ENCODE peak calls at places on chromosomes 2 and 18, in six cellular contexts. D, C, V, J, S and W are unnamed samples.
A peak's percentile ranks its signal among the peaks of the same experiment; 100 is the strongest.

GRCh38 chr2:96800762-96801463 is 15.2 kb upstream of the CNNM3 start:
- DNase-seq in D (peak; percentile 89), C (peak; percentile 62), V (peak; percentile 77), J (peak; percentile 75), S (peak; percentile 83), W (no peak)

GRCh38 chr2:1626271-1626681 is 118.0 kb downstream of the PXDN start:
- DNase-seq in D (no peak), C (no peak), V (no peak), J (peak; percentile 32), S (no peak), W (no peak)

GRCh38 chr2:238236571-238236970 is 3.3 kb downstream of the HES6 start:
- DNase-seq in D (no peak), C (no peak), V (no peak), J (no peak), S (no peak), W (no peak)

GRCh38 chr2:234768608-234769196 is 183.1 kb upstream of the SH3BP4 start:
- DNase-seq in D (no peak), C (no peak), V (no peak), J (no peak), S (no peak), W (no peak)

GRCh38 chr2:119114266-119114665 is 44.3 kb downstream of the C1QL2 start:
- DNase-seq in D (no peak), C (no peak), V (no peak), J (no peak), S (no peak), W (no peak)

GRCh38 chr2:83017366-83018090 is 1441.6 kb downstream of the SUCLG1 start:
- DNase-seq in D (no peak), C (peak; percentile 34), V (no peak), J (no peak), S (no peak), W (no peak)

GRCh38 chr2:129936334-129936934 is 43.0 kb upstream of the RAB6C start:
- DNase-seq in D (no peak), C (peak; percentile 59), V (no peak), J (no peak), S (no peak), W (no peak)

GRCh38 chr2:46114981-46115380 is 182.2 kb upstream of the EPAS1 start:
- DNase-seq in D (no peak), C (peak; percentile 30), V (no peak), J (no peak), S (no peak), W (no peak)

GRCh38 chr18:68699043-68699442 is 15.9 kb downstream of the TMX3 start:
- DNase-seq in D (no peak), C (peak; percentile 70), V (no peak), J (no peak), S (no peak), W (no peak)

GRCh38 chr18:79769698-79770500 is 27.8 kb upstream of the KCNG2 start:
- DNase-seq in D (no peak), C (no peak), V (peak; percentile 20), J (peak; percentile 22), S (no peak), W (no peak)

GRCh38 chr2:210222607-210223006 is 2.6 kb downstream of the ACADL start:
- DNase-seq in D (no peak), C (no peak), V (no peak), J (no peak), S (no peak), W (no peak)

GRCh38 chr2:189751080-189751658 is 11.4 kb downstream of the OSGEPL1 start:
- DNase-seq in D (no peak), C (peak; percentile 42), V (no peak), J (no peak), S (no peak), W (no peak)

GRCh38 chr2:143473206-143473605 is 344.0 kb downstream of the ARHGAP15 start:
- DNase-seq in D (no peak), C (peak; percentile 69), V (no peak), J (no peak), S (no peak), W (no peak)

GRCh38 chr2:64400733-64401500 is 53.0 kb upstream of the LGALSL start:
- DNase-seq in D (peak; percentile 17), C (no peak), V (no peak), J (no peak), S (no peak), W (no peak)

GRCh38 chr2:200705305-200705985 is 106.3 kb upstream of the BZW1 start:
- DNase-seq in D (no peak), C (peak; percentile 42), V (no peak), J (no peak), S (no peak), W (peak; percentile 4)

GRCh38 chr2:98148968-98149697 is 62.2 kb downstream of the VWA3B start:
- DNase-seq in D (no peak), C (peak; percentile 84), V (no peak), J (no peak), S (no peak), W (peak; percentile 7)

GRCh38 chr2:219475697-219476604 is 22.7 kb upstream of the GMPPA start:
- DNase-seq in D (peak; percentile 39), C (peak; percentile 72), V (peak; percentile 73), J (peak; percentile 59), S (peak; percentile 41), W (no peak)

GRCh38 chr2:204900910-204901309 is 355.6 kb downstream of the PARD3B start:
- DNase-seq in D (no peak), C (peak; percentile 4), V (no peak), J (no peak), S (no peak), W (no peak)

GRCh38 chr2:182758379-182758778 is 42.3 kb downstream of the DNAJC10 start:
- DNase-seq in D (no peak), C (no peak), V (no peak), J (no peak), S (no peak), W (no peak)

GRCh38 chr2:161243873-161244272 is 64.4 kb upstream of the PSMD14 start:
- DNase-seq in D (no peak), C (no peak), V (no peak), J (no peak), S (no peak), W (no peak)

GRCh38 chr2:235935773-235936172 is 232.4 kb downstream of the GBX2 start:
- DNase-seq in D (no peak), C (no peak), V (no peak), J (no peak), S (no peak), W (no peak)

GRCh38 chr2:238379096-238379810 is 47.5 kb upstream of the ASB1 start:
- DNase-seq in D (no peak), C (peak; percentile 74), V (no peak), J (peak; percentile 49), S (no peak), W (no peak)

GRCh38 chr2:10498525-10499274 is 50.6 kb upstream of the ODC1 start:
- DNase-seq in D (no peak), C (no peak), V (peak; percentile 5), J (no peak), S (peak; percentile 8), W (no peak)

GRCh38 chr2:10499275-10499907 is 51.3 kb upstream of the ODC1 start:
- DNase-seq in D (no peak), C (no peak), V (peak; percentile 3), J (no peak), S (peak; percentile 11), W (no peak)

GRCh38 chr2:10499911-10500521 is 51.9 kb upstream of the ODC1 start:
- DNase-seq in D (no peak), C (no peak), V (peak; percentile 32), J (no peak), S (peak; percentile 13), W (no peak)

GRCh38 chr2:10495988-10496313 is 47.8 kb upstream of the ODC1 start:
- DNase-seq in D (no peak), C (no peak), V (no peak), J (no peak), S (no peak), W (no peak)

GRCh38 chr2:10497797-10498251 is 49.7 kb upstream of the ODC1 start:
- DNase-seq in D (peak; percentile 79), C (peak; percentile 73), V (peak; percentile 74), J (no peak), S (peak; percentile 17), W (no peak)
- H3K27ac ChIP-seq in D (peak overlapping the region; percentile 75), C (no peak overlapping the region), V (no peak overlapping the region), J (no peak overlapping the region), S (peak overlapping the region; percentile 43), W (no peak overlapping the region)

DNA sequence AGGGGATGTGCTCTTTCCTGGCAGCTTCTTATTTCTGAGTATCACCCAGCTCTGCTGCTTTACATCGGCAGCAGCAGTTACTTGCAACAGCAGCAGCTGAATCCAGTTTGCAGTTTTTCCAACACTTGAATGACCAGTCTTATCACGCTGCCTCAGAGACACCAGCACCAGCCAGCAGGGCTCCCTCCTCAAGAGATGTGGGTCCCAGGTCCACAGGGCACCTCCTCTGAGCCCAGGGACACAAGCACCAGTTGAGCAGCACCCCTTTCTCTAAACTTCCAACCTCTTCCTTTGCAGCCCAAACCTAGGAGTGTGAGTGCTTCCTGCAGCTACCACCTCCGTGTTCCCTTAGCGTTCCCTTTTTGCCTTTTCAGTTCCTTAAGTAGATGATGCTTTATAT is 50.4 kb upstream of the YPEL5 start:
- DNase-seq in D (no peak), C (no peak), V (no peak), J (no peak), S (no peak), W (no peak)
- TF ChIP-seq CTCF in D (no peak), C (no peak), V (no peak), J (no peak), S (no peak), W (no peak)

GRCh38 chr18:59902180-59902992 is 2.6 kb downstream of the PMAIP1 start:
- DNase-seq in D (no peak), C (no peak), V (no peak), J (no peak), S (no peak), W (no peak)
- H3K27ac ChIP-seq in D (no peak overlapping the region), C (no peak overlapping the region), V (no peak overlapping the region), J (no peak overlapping the region), S (no peak overlapping the region), W (peak overlapping the region; percentile 49)

GRCh38 chr2:126700677-126701076 is 44.7 kb downstream of the GYPC start:
- DNase-seq in D (no peak), C (peak; percentile 20), V (no peak), J (no peak), S (no peak), W (no peak)
- TF ChIP-seq CTCF in D (no peak), C (no peak), V (no peak), J (no peak), S (no peak), W (no peak)

DNA sequence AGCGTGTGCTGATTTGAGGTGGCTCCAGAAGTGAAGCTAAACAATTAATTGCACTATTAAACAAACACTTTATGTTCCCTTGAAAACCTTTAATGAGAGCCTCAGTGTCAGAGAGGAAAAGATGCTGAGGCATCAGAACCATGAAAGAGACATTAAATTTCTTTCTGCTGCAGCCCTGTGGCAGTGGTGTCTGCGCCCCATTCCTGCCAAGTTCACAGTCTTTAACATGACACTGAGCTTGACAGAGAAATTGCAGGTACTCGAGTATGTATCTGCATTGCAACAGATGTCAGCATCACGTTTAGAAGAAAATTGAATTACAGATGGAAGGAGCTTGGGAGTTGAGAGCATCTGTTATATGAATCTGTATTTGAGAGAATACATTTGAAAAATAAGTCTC is 111.3 kb upstream of the CREB1 start:
- DNase-seq in D (no peak), C (no peak), V (no peak), J (no peak), S (no peak), W (no peak)
- H3K27ac ChIP-seq in D (no peak overlapping the region), C (no peak overlapping the region), V (no peak overlapping the region), J (no peak overlapping the region), S (no peak overlapping the region), W (no peak overlapping the region)